ENCODE peak calls at places on chromosome 6, in four cellular contexts. K, V, Y and J are unnamed samples.

GRCh38 chr6:165636015-165636414 is 27.0 kb downstream of the PDE10A start:
- DNase-seq in K (no peak), V (no peak), Y (no peak), J (no peak)

GRCh38 chr6:63249875-63250482 is 38.7 kb downstream of the FKBP1C start:
- DNase-seq in K (no peak), Y (no peak), V (no peak), J (no peak)

GRCh38 chr6:70547313-70547712 is 19.4 kb upstream of the SDHAF4 start:
- DNase-seq in Y (peak; percentile 44), K (no peak), V (no peak), J (no peak)

GRCh38 chr6:75778757-75779156 is 29.7 kb downstream of the MYO6 start:
- DNase-seq in Y (no peak), V (no peak), K (no peak), J (no peak)

GRCh38 chr6:155274533-155274932 is 10.7 kb downstream of the CLDN20 start:
- DNase-seq in V (no peak), K (no peak), Y (no peak), J (no peak)

GRCh38 chr6:36829919-36830544 is 9.2 kb downstream of the CPNE5 start:
- DNase-seq in Y (no peak), V (peak; percentile 78), K (peak; percentile 84), J (peak; percentile 78)

GRCh38 chr6:133768656-133769295 is 120.1 kb upstream of the TCF21 start:
- DNase-seq in Y (no peak), K (peak; percentile 34), V (no peak), J (no peak)

GRCh38 chr6:2688416-2689064 is 62.2 kb downstream of the MYLK4 start:
- DNase-seq in K (no peak), V (no peak), Y (no peak), J (no peak)

GRCh38 chr6:168157272-168158007 is 78.4 kb upstream of the FRMD1 start:
- DNase-seq in Y (peak; percentile 35), V (no peak), K (no peak), J (peak; percentile 65)

GRCh38 chr6:122145246-122145645 is 254.2 kb upstream of the HSF2 start:
- DNase-seq in V (no peak), Y (no peak), K (no peak), J (no peak)

GRCh38 chr6:27743787-27744186 is 168.4 kb downstream of the OR2B2 start:
- DNase-seq in K (no peak), Y (peak; percentile 74), V (no peak), J (no peak)

GRCh38 chr6:56758120-56758519 is 115.4 kb upstream of the DST start:
- DNase-seq in Y (no peak), V (no peak), K (no peak), J (no peak)

GRCh38 chr6:107435798-107436197 is 23.6 kb downstream of the PDSS2 start:
- DNase-seq in Y (no peak), K (no peak), V (no peak), J (no peak)

GRCh38 chr6:35497571-35498406 is 910 bp upstream of the TEAD3 start:
- DNase-seq in K (peak; percentile 56), Y (peak; percentile 90), V (peak; percentile 71), J (peak; percentile 89)

GRCh38 chr6:11744753-11745152 is 33.9 kb downstream of the ADTRP start:
- DNase-seq in Y (no peak), V (no peak), K (peak; percentile 43), J (peak; percentile 91)

GRCh38 chr6:159813781-159814180 is 13.7 kb downstream of the PNLDC1 start:
- DNase-seq in Y (no peak), V (no peak), K (no peak), J (no peak)

GRCh38 chr6:20687494-20687893 is 153.2 kb downstream of the CDKAL1 start:
- DNase-seq in V (no peak), K (no peak), Y (no peak), J (no peak)

GRCh38 chr6:53647437-53648094 is 18.0 kb downstream of the KLHL31 start:
- DNase-seq in K (no peak), Y (no peak), V (no peak), J (no peak)

GRCh38 chr6:28988536-28989415 is 16.3 kb downstream of the ZNF311 start:
- DNase-seq in K (peak; percentile 39), V (no peak), Y (peak; percentile 97), J (no peak)

GRCh38 chr6:22784611-22785010 is 215.2 kb downstream of the HDGFL1 start:
- DNase-seq in K (no peak), Y (peak; percentile 8), V (no peak), J (no peak)

GRCh38 chr6:168292911-168293310 is 26.7 kb downstream of the DACT2 start:
- DNase-seq in Y (no peak), V (no peak), K (no peak), J (no peak)

GRCh38 chr6:51893356-51893755 is 194.1 kb downstream of the PKHD1 start:
- DNase-seq in V (no peak), Y (no peak), K (no peak), J (no peak)

GRCh38 chr6:15249371-15250019 is 3.6 kb downstream of the JARID2 start:
- DNase-seq in K (no peak), Y (no peak), V (no peak), J (no peak)

GRCh38 chr6:1524040-1524480 is 85.7 kb upstream of the FOXC1 start:
- DNase-seq in Y (peak; percentile 94), K (peak; percentile 29), V (peak; percentile 73), J (no peak)

GRCh38 chr6:44225579-44226325 is 2.4 kb downstream of the SLC29A1 start:
- DNase-seq in V (no peak), Y (no peak), K (no peak), J (no peak)

GRCh38 chr6:44223471-44224153 is at the start of gene SLC29A1:
- DNase-seq in V (peak; percentile 80), K (peak; percentile 76), Y (peak; percentile 92), J (peak; percentile 79)

GRCh38 chr6:44224978-44225330 is 1.6 kb downstream of the SLC29A1 start:
- DNase-seq in V (no peak), K (no peak), Y (no peak), J (no peak)

GRCh38 chr6:44222987-44223470 is 366 bp upstream of the SLC29A1 start:
- DNase-seq in Y (peak; percentile 28), V (no peak), K (no peak), J (no peak)

GRCh38 chr6:44224154-44224977 is 971 bp downstream of the SLC29A1 start:
- DNase-seq in V (no peak), Y (no peak), K (no peak), J (no peak)
- TF ChIP-seq CTCF in V (no peak), Y (peak; percentile 6), K (no peak), J (no peak)

GRCh38 chr6:136749359-136749758 is 42.9 kb downstream of the MAP3K5 start:
- DNase-seq in Y (no peak), K (no peak), V (no peak), J (no peak)
- H3K27ac ChIP-seq in Y (no peak overlapping the region), K (no peak overlapping the region), V (no peak overlapping the region), J (no peak overlapping the region)

GRCh38 chr6:161373905-161374451 is 100.1 kb upstream of the AGPAT4 start:
- DNase-seq in Y (peak; percentile 89), K (peak; percentile 78), V (peak; percentile 72), J (peak; percentile 79)
- TF ChIP-seq POLR2AphosphoS5 in Y (no peak), K (no peak), V (no peak), J (no peak)

DNA sequence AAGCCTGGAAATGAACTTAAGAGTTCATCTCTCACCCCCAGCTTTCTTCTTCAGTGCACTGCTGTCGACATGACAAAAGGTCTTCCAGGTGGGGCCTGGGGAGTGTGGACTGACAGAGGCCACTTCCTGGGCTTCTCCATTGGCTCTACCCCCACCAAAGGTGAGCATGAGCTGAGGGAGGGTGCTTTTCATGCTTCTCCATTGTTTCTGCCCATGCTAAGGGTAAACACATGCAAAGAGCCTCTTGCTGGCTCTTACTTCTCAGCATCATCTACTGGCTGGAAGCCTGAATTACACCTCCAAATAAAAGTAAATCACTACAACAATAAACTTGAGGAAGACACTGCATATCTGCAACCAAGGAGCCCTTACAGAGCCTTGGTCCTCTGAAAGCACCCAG is 227.2 kb downstream of the EPM2A start:
- DNase-seq in Y (peak; percentile 75), K (no peak), V (no peak), J (no peak)
- TF ChIP-seq CTCF in Y (peak; percentile 63), K (no peak), V (no peak), J (no peak)

DNA sequence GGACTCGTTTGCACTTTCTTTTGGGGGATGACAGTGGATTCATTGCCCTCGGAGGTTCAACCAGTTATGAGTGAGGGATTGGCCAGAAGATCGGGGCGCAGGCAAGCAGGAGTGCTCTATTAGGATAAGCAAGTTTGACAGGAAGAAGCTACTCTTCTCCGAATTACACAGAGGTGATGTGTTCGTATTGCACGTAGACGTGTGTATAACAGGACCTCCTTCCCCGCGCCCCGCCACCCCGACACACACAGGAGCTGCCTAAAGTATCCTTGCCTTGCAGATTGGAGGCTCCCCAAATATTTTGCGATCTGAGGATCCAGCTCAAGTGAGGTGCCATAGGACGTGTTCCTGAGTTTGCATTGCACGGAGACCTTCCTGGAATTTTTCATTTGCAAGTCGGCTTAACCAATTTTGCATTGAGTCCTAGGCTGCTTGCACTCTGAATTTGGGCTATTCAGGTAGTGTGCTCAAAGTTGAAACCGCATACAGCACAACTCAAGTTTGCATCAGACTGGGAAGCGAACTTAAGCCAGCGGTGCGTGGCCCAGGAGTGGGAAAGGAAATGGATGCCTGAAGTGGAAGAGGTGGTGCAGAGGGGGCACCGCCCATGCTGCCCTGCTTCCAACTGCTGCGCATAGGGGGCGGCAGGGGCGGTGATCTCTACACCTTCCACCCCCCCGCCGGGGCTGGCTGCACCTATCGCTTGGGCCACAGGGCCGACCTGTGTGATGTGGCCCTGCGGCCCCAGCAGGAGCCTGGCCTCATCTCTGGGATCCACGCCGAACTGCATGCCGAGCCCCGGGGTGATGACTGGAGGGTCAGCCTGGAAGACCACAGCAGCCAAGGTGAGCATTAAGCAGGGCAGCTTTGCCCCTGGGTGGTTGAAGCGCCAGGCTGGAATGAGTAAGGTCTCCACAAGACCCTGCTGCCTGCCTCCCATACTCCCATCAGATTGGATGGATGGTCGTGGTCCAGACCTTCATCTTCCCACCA is 770 bp downstream of the TCF19 start:
- DNase-seq in K (no peak), V (no peak), Y (peak; percentile 82), J (no peak)
- H3K27ac ChIP-seq in K (peak overlapping the region; percentile 86), V (peak overlapping the region; percentile 88), Y (peak overlapping the region; percentile 79), J (peak overlapping the region; percentile 76)

GRCh38 chr6:26017567-26017966 is 55.0 kb downstream of the TRIM38 start:
- DNase-seq in V (peak; percentile 76), Y (peak; percentile 72), K (peak; percentile 56), J (peak; percentile 87)
- TF ChIP-seq POLR2AphosphoS5 in V (peak; percentile 67), Y (peak; percentile 41), K (no peak), J (no peak)